ENCODE peak calls at places on chromosomes 2 and 18, in five cellular contexts. H is H9, M is neural progenitor cell, B is GM23338, G is fibroblast of lung. P is an unnamed sample.

GRCh38 chr2:127217470-127218325 is 2.4 kb downstream of the CYP27C1 start:
- DNase-seq in H (peak; percentile 67), M (no peak), B (peak; percentile 40), G (no peak), P (peak; percentile 32)

GRCh38 chr2:196177124-196177523 is 5.7 kb upstream of the STK17B start:
- DNase-seq in H (no peak), M (no peak), B (no peak), G (no peak), P (no peak)

GRCh38 chr2:162317910-162318279 is 589 bp downstream of the IFIH1 start:
- DNase-seq in H (peak; percentile 57), M (no peak), B (peak; percentile 32), G (no peak), P (no peak)

GRCh38 chr2:222353998-222354397 is 55.2 kb upstream of the PAX3 start:
- DNase-seq in H (no peak), M (no peak), B (no peak), G (no peak), P (no peak)

GRCh38 chr2:40371525-40372277 is 80.2 kb downstream of the SLC8A1 start:
- DNase-seq in H (peak; percentile 37), M (peak; percentile 69), B (peak; percentile 57), G (peak; percentile 69), P (peak; percentile 80)

GRCh38 chr18:10927290-10927979 is 221.9 kb downstream of the PIEZO2 start:
- DNase-seq in H (no peak), M (no peak), B (no peak), G (peak; percentile 87), P (peak; percentile 87)

GRCh38 chr2:120445431-120446143 is 99.7 kb downstream of the INHBB start:
- DNase-seq in H (no peak), M (no peak), B (no peak), G (no peak), P (peak; percentile 27)

GRCh38 chr2:72956050-72956395 is 38.7 kb downstream of the EMX1 start:
- DNase-seq in H (no peak), M (no peak), B (no peak), G (no peak), P (no peak)

GRCh38 chr2:9333591-9334171 is 89.6 kb downstream of the ITGB1BP1 start:
- DNase-seq in H (peak; percentile 62), M (peak; percentile 62), B (peak; percentile 76), G (peak; percentile 87), P (peak; percentile 85)

GRCh38 chr18:75135158-75135725 is 73.7 kb downstream of the PTGR3 start:
- DNase-seq in H (no peak), M (no peak), B (no peak), G (no peak), P (no peak)

GRCh38 chr2:169363570-169364150 is 1.3 kb upstream of the LRP2 start:
- DNase-seq in H (peak; percentile 49), M (peak; percentile 76), B (peak; percentile 53), G (peak; percentile 8), P (no peak)

GRCh38 chr2:10022464-10022863 is 20.9 kb upstream of the KLF11 start:
- DNase-seq in H (no peak), M (no peak), B (no peak), G (no peak), P (no peak)

GRCh38 chr2:239109041-239109915 is 261.4 kb downstream of the TWIST2 start:
- DNase-seq in H (no peak), M (no peak), B (no peak), G (no peak), P (no peak)

GRCh38 chr2:44972771-44973535 is 31.5 kb downstream of the SIX3 start:
- DNase-seq in H (no peak), M (peak; percentile 76), B (no peak), G (no peak), P (no peak)

GRCh38 chr2:128410035-128410757 is 91.5 kb upstream of the HS6ST1 start:
- DNase-seq in H (peak; percentile 14), M (no peak), B (no peak), G (no peak), P (no peak)

GRCh38 chr2:1855150-1855549 is 110.8 kb upstream of the PXDN start:
- DNase-seq in H (peak; percentile 74), M (peak; percentile 94), B (peak; percentile 80), G (no peak), P (peak; percentile 17)

GRCh38 chr2:111049792-111050640 is 70.7 kb upstream of the BCL2L11 start:
- DNase-seq in H (no peak), M (no peak), B (no peak), G (no peak), P (peak; percentile 6)

GRCh38 chr18:8040021-8040420 is 472.9 kb downstream of the PTPRM start:
- DNase-seq in H (no peak), M (no peak), B (no peak), G (no peak), P (no peak)

GRCh38 chr18:57430166-57430958 is 4.8 kb upstream of the ONECUT2 start:
- DNase-seq in H (peak; percentile 72), M (peak; percentile 73), B (peak; percentile 81), G (no peak), P (no peak)

GRCh38 chr2:102193074-102193473 is 6.3 kb downstream of the IL1RL2 start:
- DNase-seq in H (no peak), M (no peak), B (no peak), G (no peak), P (peak; percentile 29)

GRCh38 chr2:158740127-158740526 is 55.0 kb upstream of the DAPL1 start:
- DNase-seq in H (no peak), M (no peak), B (no peak), G (peak; percentile 9), P (peak; percentile 50)

GRCh38 chr2:42474765-42475454 is 18.9 kb downstream of the KCNG3 start:
- DNase-seq in H (no peak), M (no peak), B (no peak), G (no peak), P (no peak)

GRCh38 chr18:23876496-23876895 is 138.1 kb upstream of the TTC39C start:
- DNase-seq in H (no peak), M (no peak), B (no peak), G (no peak), P (no peak)

GRCh38 chr18:9039441-9039950 is 63.0 kb upstream of the NDUFV2 start:
- DNase-seq in H (no peak), M (no peak), B (no peak), G (no peak), P (no peak)

GRCh38 chr2:181457741-181458425 is 697 bp downstream of the ITGA4 start:
- DNase-seq in H (peak; percentile 43), M (peak; percentile 61), B (peak; percentile 53), G (peak; percentile 48), P (peak; percentile 40)

GRCh38 chr2:195559431-195559914 is 97.6 kb upstream of the SLC39A10 start:
- DNase-seq in H (peak; percentile 53), M (no peak), B (peak; percentile 79), G (peak; percentile 99), P (peak; percentile 98)

GRCh38 chr2:175180701-175181103 is 808 bp downstream of the ATP5MC3 start:
- DNase-seq in H (peak; percentile 36), M (no peak), B (peak; percentile 56), G (peak; percentile 53), P (peak; percentile 49)

GRCh38 chr2:23636412-23636811 is 251.4 kb downstream of the KLHL29 start:
- DNase-seq in H (no peak), M (peak; percentile 49), B (peak; percentile 54), G (peak; percentile 24), P (no peak)

GRCh38 chr2:229445013-229445412 is 173.9 kb upstream of the PID1 start:
- DNase-seq in H (no peak), M (no peak), B (peak; percentile 4), G (peak; percentile 98), P (peak; percentile 98)

GRCh38 chr2:48205137-48205798 is 299.0 kb upstream of the FBXO11 start:
- DNase-seq in H (no peak), M (peak; percentile 71), B (no peak), G (peak; percentile 5), P (no peak)

GRCh38 chr2:16178551-16179130 is 238.3 kb downstream of the MYCN start:
- DNase-seq in H (no peak), M (no peak), B (no peak), G (no peak), P (no peak)

GRCh38 chr2:106575955-106576354 is 88.8 kb downstream of the CD8B2 start:
- DNase-seq in H (peak; percentile 57), M (peak; percentile 73), B (peak; percentile 67), G (peak; percentile 44), P (peak; percentile 65)

DNA sequence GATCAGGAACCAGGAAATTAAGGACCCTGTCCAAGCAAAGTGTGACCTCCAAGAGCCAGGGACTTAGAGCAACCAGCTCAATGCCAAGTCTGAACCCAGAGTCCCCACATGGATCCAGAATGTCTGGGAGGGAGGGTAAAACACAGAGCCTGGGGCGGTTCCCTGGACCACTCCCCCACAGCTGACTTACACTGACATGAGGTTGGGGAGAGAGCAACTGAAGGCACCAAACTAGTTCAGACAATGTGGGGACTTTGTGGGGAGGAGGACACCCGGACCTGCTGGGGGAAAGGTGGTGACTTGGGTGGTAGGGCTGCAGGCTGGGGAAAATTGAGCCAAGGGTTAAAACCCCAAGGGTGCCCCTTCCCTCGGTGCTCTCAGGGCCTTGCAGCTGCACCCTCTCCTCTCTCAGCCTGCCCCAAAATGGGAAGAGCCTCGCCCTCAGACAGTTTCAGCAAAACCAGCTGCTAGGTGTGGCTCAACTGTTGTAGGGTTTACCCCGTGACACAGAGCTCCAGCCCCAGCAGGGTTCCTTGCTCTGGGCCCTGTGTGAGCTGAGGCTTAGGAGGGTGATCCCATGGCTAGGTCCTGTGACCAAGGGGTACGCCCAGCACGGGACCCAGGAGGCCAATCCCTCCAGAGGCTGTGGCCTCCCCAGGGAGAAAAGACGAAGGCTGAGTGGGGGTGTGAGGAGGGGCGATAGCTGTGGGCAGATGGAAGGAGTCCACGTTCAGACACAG is 28.6 kb downstream of the MARCO start:
- DNase-seq in H (no peak), M (no peak), B (no peak), G (no peak), P (no peak)
- H3K4me2 ChIP-seq in H (no peak overlapping the region), M (no peak overlapping the region), B (no peak overlapping the region), G (no peak overlapping the region), P (no peak overlapping the region)

DNA sequence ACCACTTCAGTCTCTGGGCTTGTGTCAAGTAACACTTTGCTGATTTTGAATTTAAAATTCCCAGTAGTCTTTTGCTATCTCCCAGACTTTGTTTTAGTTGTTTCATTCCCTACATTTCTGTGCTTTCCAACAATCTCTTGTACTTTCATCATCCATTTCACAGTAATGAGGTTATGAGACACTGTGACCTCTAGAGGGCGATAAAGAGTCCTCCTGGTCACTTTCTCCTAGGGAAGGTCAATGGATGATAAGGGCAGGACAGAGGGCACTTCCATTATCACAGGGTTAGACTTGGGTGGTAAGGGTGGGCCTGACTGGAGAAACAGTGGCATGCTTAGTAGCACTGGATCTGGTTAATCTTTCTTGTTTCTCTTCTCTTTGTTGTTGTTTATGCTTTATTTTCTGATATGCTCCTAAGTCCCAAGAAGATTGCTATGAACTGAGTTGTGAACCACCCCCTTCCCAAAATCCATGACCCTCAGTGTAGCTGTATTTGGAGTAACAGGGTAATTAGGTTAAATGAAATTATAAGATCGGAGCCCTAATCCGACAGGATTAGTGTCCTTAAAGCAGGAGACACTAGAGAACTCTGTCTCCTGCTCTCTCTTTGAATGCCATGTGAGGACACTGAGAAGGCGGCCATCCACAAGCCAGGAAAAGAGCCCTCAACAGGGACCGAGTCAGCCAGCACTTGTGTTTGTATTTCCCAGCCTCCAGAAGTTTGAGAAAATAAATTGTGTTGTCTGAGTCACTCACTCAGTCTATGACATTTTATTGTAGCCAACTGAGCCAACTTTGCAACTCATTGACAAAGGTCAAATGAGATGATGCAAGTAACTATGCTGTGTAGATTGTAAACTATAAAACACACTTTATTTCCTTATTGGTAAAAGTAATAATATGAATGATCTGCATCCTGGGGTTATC is 779.2 kb downstream of the CNTNAP5 start:
- DNase-seq in H (peak; percentile 30), M (peak; percentile 71), B (peak; percentile 81), G (peak; percentile 57), P (no peak)
- H3K4me2 ChIP-seq in H (no peak overlapping the region), M (no peak overlapping the region), B (no peak overlapping the region), G (no peak overlapping the region), P (no peak overlapping the region)

GRCh38 chr2:55361465-55362189 is 58.0 kb downstream of the CCDC88A start:
- DNase-seq in H (no peak), M (no peak), B (no peak), G (no peak), P (no peak)
- H3K4me2 ChIP-seq in H (no peak overlapping the region), M (no peak overlapping the region), B (no peak overlapping the region), G (no peak overlapping the region), P (no peak overlapping the region)

GRCh38 chr18:39344487-39344886 is 1778.9 kb upstream of the CELF4 start:
- DNase-seq in H (no peak), M (no peak), B (no peak), G (no peak), P (no peak)
- H3K4me2 ChIP-seq in H (no peak overlapping the region), M (no peak overlapping the region), B (no peak overlapping the region), G (no peak overlapping the region), P (no peak overlapping the region)

P was measured in astrocyte.